ENCODE peak calls at places on chromosomes 13 and 19, in five cellular contexts. V is PC-9; N is stomach; C is CD4-positive, alpha-beta T cell; M is A549. G is an unnamed sample.

GRCh38 chr13:93244141-93244917 is 17.7 kb downstream of the GPC6 start:
- DNase-seq in V (no peak), N (no peak), C (no peak), M (no peak), G (no peak)

GRCh38 chr19:10270616-10271394 is at the start of gene ICAM1:
- DNase-seq in V (peak; percentile 77), N (peak; percentile 72), C (peak; percentile 63), M (no peak), G (peak; percentile 81)

GRCh38 chr19:40337594-40337993 is 10.6 kb downstream of the C19orf47 start:
- DNase-seq in V (no peak), N (no peak), C (no peak), M (no peak), G (no peak)

GRCh38 chr19:55146648-55147218 is 2.3 kb downstream of the TNNT1 start:
- DNase-seq in V (peak; percentile 91), N (no peak), C (no peak), M (peak; percentile 85), G (no peak)

GRCh38 chr19:2343289-2343982 is 15.0 kb downstream of the SPPL2B start:
- DNase-seq in V (no peak), N (no peak), C (no peak), M (no peak), G (no peak)

GRCh38 chr13:91277013-91277676 is 70.3 kb upstream of the MIR17HG start:
- DNase-seq in V (no peak), N (no peak), C (no peak), M (no peak), G (no peak)

GRCh38 chr19:33333151-33333550 is 30.8 kb upstream of the CEBPA start:
- DNase-seq in V (no peak), N (no peak), C (no peak), M (no peak), G (no peak)

GRCh38 chr13:79197933-79198332 is 208.1 kb downstream of the RBM26 start:
- DNase-seq in V (no peak), N (no peak), C (no peak), M (no peak), G (no peak)

GRCh38 chr19:43290568-43291359 is 21.4 kb upstream of the PSG9 start:
- DNase-seq in V (no peak), N (no peak), C (no peak), M (peak; percentile 27), G (no peak)

GRCh38 chr13:36981156-36981743 is 17.9 kb downstream of the ALG5 start:
- DNase-seq in V (no peak), N (no peak), C (no peak), M (peak; percentile 45), G (no peak)

GRCh38 chr19:35935911-35936737 is at the start of gene LRFN3:
- DNase-seq in V (peak; percentile 62), N (peak; percentile 81), C (peak; percentile 35), M (peak; percentile 88), G (peak; percentile 65)

GRCh38 chr13:105445793-105446192 is 1089.7 kb downstream of the EFNB2 start:
- DNase-seq in V (no peak), N (no peak), C (no peak), M (no peak), G (no peak)

GRCh38 chr13:35354305-35354704 is 122.2 kb downstream of the MAB21L1 start:
- DNase-seq in V (no peak), N (no peak), C (no peak), M (no peak), G (no peak)

GRCh38 chr13:44755872-44756271 is 179.7 kb upstream of the TSC22D1 start:
- DNase-seq in V (no peak), N (no peak), C (no peak), M (no peak), G (no peak)

GRCh38 chr13:74132768-74133656 is 1.2 kb downstream of the KLF12 start:
- DNase-seq in V (no peak), N (peak; percentile 36), C (peak; percentile 38), M (peak; percentile 2), G (peak; percentile 27)

GRCh38 chr13:77516342-77516789 is 19.1 kb upstream of the SCEL start:
- DNase-seq in V (no peak), N (no peak), C (no peak), M (no peak), G (no peak)

GRCh38 chr13:67880916-67881315 is 650.8 kb upstream of the PCDH9 start:
- DNase-seq in V (no peak), N (no peak), C (no peak), M (no peak), G (no peak)

GRCh38 chr13:113562085-113562749 is 22.3 kb upstream of the TFDP1 start:
- DNase-seq in V (peak; percentile 53), N (peak; percentile 45), C (no peak), M (peak; percentile 54), G (peak; percentile 33)

GRCh38 chr19:4531562-4532165 is 3.4 kb downstream of the PLIN5 start:
- DNase-seq in V (no peak), N (peak; percentile 80), C (no peak), M (no peak), G (no peak)

GRCh38 chr13:67408823-67409222 is 178.7 kb upstream of the PCDH9 start:
- DNase-seq in V (no peak), N (no peak), C (no peak), M (no peak), G (no peak)

GRCh38 chr19:47663435-47663910 is 49.7 kb upstream of the EHD2 start:
- DNase-seq in V (peak; percentile 45), N (no peak), C (no peak), M (peak; percentile 31), G (no peak)

GRCh38 chr19:47660435-47660832 is 51.5 kb downstream of the BICRA start:
- DNase-seq in V (peak; percentile 63), N (no peak), C (no peak), M (peak; percentile 43), G (no peak)

GRCh38 chr19:47663911-47664771 is 49.1 kb upstream of the EHD2 start:
- DNase-seq in V (peak; percentile 68), N (peak; percentile 74), C (no peak), M (peak; percentile 77), G (no peak)

GRCh38 chr19:47661161-47661560 is 52.1 kb upstream of the EHD2 start:
- DNase-seq in V (no peak), N (no peak), C (no peak), M (no peak), G (no peak)

GRCh38 chr19:47661571-47661970 is 51.7 kb upstream of the EHD2 start:
- DNase-seq in V (no peak), N (no peak), C (no peak), M (no peak), G (no peak)
- H3K27ac ChIP-seq in V (peak overlapping the region; percentile 99), N (peak overlapping the region; percentile 96), C (no peak overlapping the region), M (peak overlapping the region; percentile 14), G (no peak overlapping the region)

GRCh38 chr19:48121066-48121465 is 10.4 kb upstream of the PLA2G4C start:
- DNase-seq in V (no peak), N (no peak), C (no peak), M (no peak), G (no peak)

GRCh38 chr19:48121909-48122371 is 11.3 kb upstream of the PLA2G4C start:
- DNase-seq in V (no peak), N (no peak), C (no peak), M (no peak), G (no peak)

GRCh38 chr19:48120505-48120904 is 9.9 kb upstream of the PLA2G4C start:
- DNase-seq in V (no peak), N (no peak), C (no peak), M (peak; percentile 44), G (no peak)

GRCh38 chr19:48113190-48113917 is 2.7 kb upstream of the PLA2G4C start:
- DNase-seq in V (no peak), N (no peak), C (no peak), M (peak; percentile 31), G (no peak)

DNA sequence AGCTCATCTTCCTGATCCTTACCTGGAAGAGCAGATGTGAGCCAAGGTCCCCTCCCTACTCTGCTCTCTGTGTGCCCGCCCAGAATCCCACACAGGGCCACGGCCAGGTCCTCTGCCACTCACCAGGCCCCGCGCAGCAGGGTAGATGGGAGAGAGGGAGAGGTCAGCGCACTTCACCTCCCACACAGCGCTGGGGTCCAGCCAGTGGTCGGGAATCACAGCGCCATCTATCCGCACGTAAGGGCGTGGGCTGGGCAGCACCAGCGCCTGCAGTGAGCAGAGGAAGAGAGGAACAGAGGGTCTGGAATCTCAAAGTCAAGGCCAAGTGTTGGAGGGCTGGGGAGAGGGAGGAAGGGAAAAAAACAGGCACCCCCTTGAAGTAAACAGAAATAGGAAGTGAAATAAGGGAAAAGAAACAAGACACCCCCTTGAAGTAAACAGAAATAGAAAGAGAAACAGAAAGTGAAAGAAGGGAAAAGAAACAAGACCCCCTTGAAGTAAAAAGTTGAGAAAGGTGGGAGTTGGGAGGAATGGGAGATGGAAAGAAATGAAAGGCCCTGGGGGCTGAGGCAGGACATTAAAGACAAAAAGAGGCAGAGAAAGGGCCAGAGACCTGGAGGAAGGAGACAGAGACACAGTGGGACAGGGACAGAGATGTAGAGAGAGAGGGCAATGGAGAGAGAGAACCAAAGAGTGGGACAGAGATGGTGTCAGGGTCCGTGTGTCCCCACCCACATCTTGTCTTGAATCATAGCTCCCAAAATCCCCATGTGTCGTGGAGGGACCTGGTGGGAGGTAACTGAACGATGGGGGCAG is 7.1 kb upstream of the PLA2G4C start:
- DNase-seq in V (no peak), N (no peak), C (no peak), M (no peak), G (no peak)
- H3K27ac ChIP-seq in V (no peak overlapping the region), N (no peak overlapping the region), C (no peak overlapping the region), M (no peak overlapping the region), G (no peak overlapping the region)

DNA sequence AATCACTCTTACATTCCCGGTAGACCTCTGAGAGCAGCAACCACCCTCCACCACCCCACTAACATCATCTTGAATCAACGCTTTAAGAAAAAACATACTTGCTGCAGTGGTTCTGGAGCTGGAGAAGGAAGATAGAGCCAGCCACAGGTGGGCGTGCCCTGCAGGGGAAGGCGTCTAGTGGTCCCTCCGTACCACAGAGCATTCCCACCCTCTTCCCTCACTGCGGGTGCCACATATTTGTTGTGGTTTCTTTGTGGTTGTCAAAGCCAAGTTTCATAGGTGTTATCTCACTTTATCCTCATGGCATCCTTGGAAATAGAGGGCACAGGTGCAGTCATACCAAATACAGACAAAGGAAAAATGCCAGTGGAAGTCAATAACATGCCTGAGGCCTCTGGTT is 22.2 kb downstream of the COL4A2 start:
- DNase-seq in V (no peak), N (no peak), C (no peak), M (no peak), G (no peak)
- H3K27ac ChIP-seq in V (no peak overlapping the region), N (peak overlapping the region; percentile 84), C (no peak overlapping the region), M (no peak overlapping the region), G (no peak overlapping the region)

GRCh38 chr19:58406818-58407657 is 1.4 kb upstream of the ZNF584 start:
- DNase-seq in V (no peak), N (no peak), C (no peak), M (peak; percentile 60), G (no peak)
- H3K27ac ChIP-seq in V (no peak overlapping the region), N (peak overlapping the region; percentile 91), C (peak overlapping the region; percentile 70), M (peak overlapping the region; percentile 93), G (peak overlapping the region; percentile 93)

GRCh38 chr13:29508874-29509249 is 86.6 kb downstream of the SLC7A1 start:
- DNase-seq in V (no peak), N (no peak), C (no peak), M (no peak), G (no peak)
- H3K27ac ChIP-seq in V (no peak overlapping the region), N (no peak overlapping the region), C (no peak overlapping the region), M (no peak overlapping the region), G (no peak overlapping the region)

DNA sequence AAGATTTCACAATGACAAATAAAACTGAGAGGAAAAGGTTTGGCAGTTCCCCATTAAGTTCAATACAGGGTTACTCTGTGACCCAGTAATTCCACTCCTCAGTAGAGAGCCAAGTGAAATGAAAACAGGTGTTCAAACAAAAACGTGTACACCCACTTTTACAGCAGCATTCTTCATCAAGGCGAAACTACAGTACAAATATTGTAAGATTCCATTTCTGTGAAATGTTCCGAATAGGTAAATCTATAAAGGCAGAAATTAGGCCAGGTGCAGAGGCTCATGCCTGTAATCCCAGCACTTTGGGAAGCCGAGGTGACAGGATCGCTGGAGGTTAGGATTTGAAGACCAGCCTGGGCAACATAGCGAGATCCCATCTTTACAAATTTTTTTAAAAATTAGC is 8.9 kb upstream of the GDF15 start:
- DNase-seq in V (no peak), N (peak; percentile 63), C (no peak), M (peak; percentile 79), G (no peak)
- H3K27ac ChIP-seq in V (peak overlapping the region; percentile 98), N (peak overlapping the region; percentile 80), C (no peak overlapping the region), M (peak overlapping the region; percentile 100), G (no peak overlapping the region)

G was measured in CD8-positive, alpha-beta memory T cell.